ENCODE peak calls at places on chromosomes 2 and 18, in seven cellular contexts. Q is stomach, L is tibial nerve, G is brain microvascular endothelial cell, O is body of pancreas, D is fibroblast of pulmonary artery, H is fibroblast of mammary gland. B is an unnamed sample.

GRCh38 chr2:38875227-38875575 is 533 bp downstream of the DHX57 start:
- DNase-seq in Q (no peak), L (no peak), G (peak), O (no peak), D (no peak), H (peak), B (no peak)

GRCh38 chr18:31513189-31513907 is 15.4 kb downstream of the DSG2 start:
- DNase-seq in Q (no peak), L (no peak), G (peak), O (no peak), D (peak), H (peak), B (no peak)

GRCh38 chr18:12336887-12337286 is 28.8 kb downstream of the TUBB6 start:
- DNase-seq in Q (no peak), L (no peak), G (peak), O (no peak), D (no peak), H (peak), B (no peak)

GRCh38 chr2:219175928-219176817 is 552 bp downstream of the CNPPD1 start:
- DNase-seq in Q (peak), L (peak), G (peak), O (peak), D (peak), H (peak), B (peak)

GRCh38 chr2:70861774-70862644 is 26.4 kb upstream of the CD207 start:
- DNase-seq in Q (peak), L (peak), G (peak), O (peak), D (peak), H (peak), B (peak)

GRCh38 chr2:237184192-237184922 is 98.7 kb downstream of the COPS8 start:
- DNase-seq in Q (no peak), L (no peak), G (peak), O (no peak), D (peak), H (peak), B (no peak)

GRCh38 chr2:203905661-203906060 is 30.9 kb upstream of the ICOS start:
- DNase-seq in Q (no peak), L (no peak), G (no peak), O (no peak), D (no peak), H (peak), B (no peak)

GRCh38 chr2:120877409-120877808 is 141.7 kb downstream of the GLI2 start:
- DNase-seq in Q (no peak), L (no peak), G (no peak), O (no peak), D (no peak), H (no peak), B (no peak)

GRCh38 chr2:228624708-228625107 is 443.2 kb upstream of the SPHKAP start:
- DNase-seq in Q (no peak), L (no peak), G (no peak), O (no peak), D (no peak), H (no peak), B (no peak)

GRCh38 chr2:10389596-10389995 is 58.5 kb downstream of the ODC1 start:
- DNase-seq in Q (peak), L (no peak), G (no peak), O (no peak), D (no peak), H (peak), B (no peak)

GRCh38 chr18:8769509-8769908 is 64.2 kb downstream of the MTCL1 start:
- DNase-seq in Q (no peak), L (no peak), G (no peak), O (no peak), D (no peak), H (no peak), B (no peak)

GRCh38 chr2:134736167-134736885 is 17.5 kb upstream of the TMEM163 start:
- DNase-seq in Q (no peak), L (no peak), G (peak), O (no peak), D (peak), H (peak), B (no peak)

GRCh38 chr2:183242937-183243336 is 118.7 kb downstream of the NUP35 start:
- DNase-seq in Q (no peak), L (no peak), G (peak), O (no peak), D (peak), H (peak), B (no peak)

GRCh38 chr18:56562479-56562878 is 75.9 kb downstream of the TXNL1 start:
- DNase-seq in Q (no peak), L (no peak), G (no peak), O (no peak), D (no peak), H (no peak), B (no peak)

GRCh38 chr18:23716516-23716915 is 27.3 kb downstream of the LAMA3 start:
- DNase-seq in Q (no peak), L (no peak), G (peak), O (no peak), D (peak), H (peak), B (no peak)

GRCh38 chr2:207397917-207398655 is 131.7 kb upstream of the CREB1 start:
- DNase-seq in Q (no peak), L (no peak), G (no peak), O (no peak), D (no peak), H (no peak), B (no peak)

GRCh38 chr18:2853926-2854664 is 7.3 kb downstream of the EMILIN2 start:
- DNase-seq in Q (no peak), L (no peak), G (no peak), O (no peak), D (no peak), H (no peak), B (no peak)

GRCh38 chr2:112958428-112959108 is 19.2 kb upstream of the IL36G start:
- DNase-seq in Q (no peak), L (no peak), G (peak), O (peak), D (peak), H (peak), B (no peak)

GRCh38 chr2:48993576-48993975 is 160.7 kb downstream of the FSHR start:
- DNase-seq in Q (no peak), L (no peak), G (no peak), O (no peak), D (no peak), H (no peak), B (no peak)

GRCh38 chr2:109384308-109385271 is 229.2 kb downstream of the SEPTIN10 start:
- DNase-seq in Q (no peak), L (no peak), G (no peak), O (no peak), D (no peak), H (no peak), B (peak)

GRCh38 chr2:55511508-55512124 is 7.9 kb upstream of the CFAP36 start:
- DNase-seq in Q (no peak), L (no peak), G (peak), O (no peak), D (peak), H (peak), B (no peak)

GRCh38 chr2:54771166-54771565 is 47.7 kb downstream of the EML6 start:
- DNase-seq in Q (no peak), L (no peak), G (peak), O (no peak), D (peak), H (peak), B (no peak)

GRCh38 chr2:130313812-130314334 is 28.8 kb upstream of the IMP4 start:
- DNase-seq in Q (no peak), L (no peak), G (no peak), O (no peak), D (no peak), H (no peak), B (no peak)

GRCh38 chr2:29206941-29207340 is 91.7 kb downstream of the CLIP4 start:
- DNase-seq in Q (no peak), L (no peak), G (no peak), O (no peak), D (no peak), H (no peak), B (no peak)
- TF ChIP-seq CTCF in Q (no peak), L (no peak), G (peak), O (no peak), D (no peak), H (no peak), B (no peak)

GRCh38 chr18:66819235-66819634 is 215.3 kb upstream of the CDH19 start:
- DNase-seq in Q (no peak), L (no peak), G (no peak), O (no peak), D (no peak), H (no peak), B (no peak)
- TF ChIP-seq CTCF in Q (no peak), L (no peak), G (peak), O (peak), D (peak), H (no peak), B (peak)

DNA sequence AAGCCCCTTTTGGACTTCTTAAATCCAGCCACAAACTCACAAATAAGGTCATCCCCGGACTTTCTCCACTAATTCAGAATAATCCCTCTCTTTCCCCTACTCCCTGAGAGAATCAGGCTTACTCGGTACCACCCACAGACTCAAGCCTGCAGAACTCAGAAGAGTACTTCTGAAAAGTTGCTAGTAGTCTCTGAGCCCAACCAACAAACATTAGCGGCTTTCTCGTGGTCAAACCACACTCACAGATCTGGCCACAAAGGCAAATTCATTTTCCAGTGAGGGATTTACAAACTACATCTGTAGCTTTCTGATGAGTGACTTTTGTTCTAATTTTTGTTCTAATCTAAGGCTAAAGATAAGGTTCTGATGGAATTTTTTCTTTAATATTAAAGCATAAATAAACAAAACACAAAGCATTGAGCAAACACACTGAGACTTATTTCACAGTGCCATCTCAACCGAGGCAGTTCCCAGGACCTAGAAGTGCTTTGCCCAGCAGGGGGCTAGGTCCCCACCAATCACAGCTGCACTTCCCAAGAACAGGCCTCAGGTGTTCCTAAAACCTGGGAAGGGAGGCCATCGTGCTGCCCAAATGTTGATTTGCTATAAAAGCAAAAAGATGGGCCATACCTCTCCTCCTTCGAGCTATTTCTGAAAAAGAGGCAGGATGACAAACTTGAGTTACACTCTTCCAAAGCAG is 110.7 kb downstream of the COLEC12 start:
- DNase-seq in Q (no peak), L (no peak), G (no peak), O (no peak), D (peak), H (peak), B (no peak)
- TF ChIP-seq CTCF in Q (no peak), L (no peak), G (peak), O (no peak), D (peak), H (peak), B (peak)

GRCh38 chr2:65273344-65273743 is 45.7 kb downstream of the ACTR2 start:
- DNase-seq in Q (no peak), L (no peak), G (no peak), O (no peak), D (no peak), H (no peak), B (no peak)

GRCh38 chr2:65276604-65277003 is 49.0 kb downstream of the ACTR2 start:
- DNase-seq in Q (no peak), L (no peak), G (no peak), O (no peak), D (no peak), H (peak), B (no peak)

GRCh38 chr2:65277791-65278449 is 50.3 kb downstream of the ACTR2 start:
- DNase-seq in Q (no peak), L (no peak), G (no peak), O (no peak), D (no peak), H (peak), B (no peak)

GRCh38 chr2:65277118-65277517 is 49.5 kb downstream of the ACTR2 start:
- DNase-seq in Q (no peak), L (no peak), G (no peak), O (no peak), D (no peak), H (no peak), B (no peak)

GRCh38 chr2:65275141-65275540 is 47.5 kb downstream of the ACTR2 start:
- DNase-seq in Q (no peak), L (no peak), G (no peak), O (no peak), D (no peak), H (no peak), B (no peak)
- TF ChIP-seq CTCF in Q (no peak), L (no peak), G (no peak), O (no peak), D (no peak), H (no peak), B (no peak)

GRCh38 chr18:53610957-53611356 is 613.5 kb downstream of the MBD2 start:
- DNase-seq in Q (no peak), L (no peak), G (no peak), O (no peak), D (no peak), H (no peak), B (no peak)

GRCh38 chr18:53605198-53605597 is 619.3 kb downstream of the MBD2 start:
- DNase-seq in Q (no peak), L (no peak), G (no peak), O (no peak), D (no peak), H (no peak), B (no peak)

GRCh38 chr18:53603281-53603680 is 621.2 kb downstream of the MBD2 start:
- DNase-seq in Q (no peak), L (no peak), G (no peak), O (no peak), D (no peak), H (no peak), B (no peak)

DNA sequence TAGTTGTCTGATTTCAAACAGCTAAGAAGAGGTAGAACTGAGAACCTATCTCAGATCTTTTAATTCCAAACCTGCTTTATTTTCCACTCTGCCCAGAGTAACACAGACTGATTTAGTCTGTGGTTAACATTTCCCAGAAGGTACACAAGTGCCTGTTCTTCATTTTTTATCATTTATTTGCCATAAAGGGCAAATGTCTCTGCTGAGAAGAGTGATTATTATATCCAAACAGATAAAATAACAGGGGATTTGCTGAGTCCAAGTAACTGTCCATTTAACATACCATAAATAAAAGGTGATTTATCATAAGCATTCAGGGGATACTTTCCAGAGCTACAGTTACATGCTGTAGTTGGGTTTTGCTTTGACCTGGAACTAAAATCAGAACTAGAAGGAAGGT is 617.7 kb downstream of the MBD2 start:
- DNase-seq in Q (no peak), L (no peak), G (no peak), O (no peak), D (no peak), H (no peak), B (no peak)
- TF ChIP-seq CTCF in Q (no peak), L (no peak), G (no peak), O (no peak), D (no peak), H (no peak), B (no peak)

B was measured in type B pancreatic cell.